ENCODE peak calls at places on chromosomes 4 and X, in seven cellular contexts. One of them, this sample, is unnamed. For H3K4me1 and H3K27me3, the result is how much of the 10 kb centered on the place peaks cover.

GRCh38 chr4:105455998-105456397 is 17.9 kb downstream of the PPA2 start:
- DNase-seq in adipocyte: no peak
- DNase-seq in HCT116: no peak
- DNase-seq in Panc1: no peak
- DNase-seq in effector memory CD4-positive, alpha-beta T cell: no peak
- DNase-seq in GM23248: no peak
- DNase-seq in DND-41: no peak
- DNase-seq in this sample: no peak

GRCh38 chr4:23855912-23856605 is 33.8 kb downstream of the PPARGC1A start:
- DNase-seq in Panc1: no peak
- DNase-seq in GM23248: peak
- DNase-seq in effector memory CD4-positive, alpha-beta T cell: no peak
- DNase-seq in adipocyte: no peak
- DNase-seq in DND-41: no peak
- DNase-seq in HCT116: no peak
- DNase-seq in this sample: no peak

GRCh38 chr4:39043058-39043696 is 11.0 kb upstream of the TMEM156 start:
- DNase-seq in effector memory CD4-positive, alpha-beta T cell: no peak
- DNase-seq in HCT116: no peak
- DNase-seq in adipocyte: peak
- DNase-seq in DND-41: no peak
- DNase-seq in GM23248: no peak
- DNase-seq in Panc1: no peak
- DNase-seq in this sample: no peak

GRCh38 chrX:103691059-103691458 is 4.6 kb upstream of the MORF4L2 start:
- DNase-seq in effector memory CD4-positive, alpha-beta T cell: no peak
- DNase-seq in adipocyte: no peak
- DNase-seq in DND-41: no peak
- DNase-seq in GM23248: no peak
- DNase-seq in HCT116: no peak
- DNase-seq in Panc1: no peak
- DNase-seq in this sample: no peak

GRCh38 chr4:76354517-76355473 is 48.3 kb downstream of the STBD1 start:
- DNase-seq in HCT116: no peak
- DNase-seq in DND-41: no peak
- DNase-seq in effector memory CD4-positive, alpha-beta T cell: no peak
- DNase-seq in GM23248: no peak
- DNase-seq in adipocyte: no peak
- DNase-seq in Panc1: no peak
- DNase-seq in this sample: peak

GRCh38 chr4:127598656-127599055 is 34.1 kb upstream of the INTU start:
- DNase-seq in Panc1: no peak
- DNase-seq in DND-41: no peak
- DNase-seq in effector memory CD4-positive, alpha-beta T cell: no peak
- DNase-seq in GM23248: no peak
- DNase-seq in adipocyte: no peak
- DNase-seq in HCT116: no peak
- DNase-seq in this sample: no peak

GRCh38 chr4:7649741-7650531 is 215.2 kb upstream of the PSAPL1 start:
- DNase-seq in adipocyte: peak
- DNase-seq in HCT116: peak
- DNase-seq in DND-41: no peak
- DNase-seq in effector memory CD4-positive, alpha-beta T cell: peak
- DNase-seq in Panc1: no peak
- DNase-seq in GM23248: peak
- DNase-seq in this sample: peak

GRCh38 chr4:71132486-71132885 is 139.0 kb downstream of the DCK start:
- DNase-seq in Panc1: no peak
- DNase-seq in GM23248: peak
- DNase-seq in effector memory CD4-positive, alpha-beta T cell: no peak
- DNase-seq in adipocyte: peak
- DNase-seq in HCT116: no peak
- DNase-seq in DND-41: no peak
- DNase-seq in this sample: no peak

GRCh38 chrX:10725071-10725470 is 104.7 kb upstream of the MID1 start:
- DNase-seq in DND-41: no peak
- DNase-seq in effector memory CD4-positive, alpha-beta T cell: no peak
- DNase-seq in adipocyte: no peak
- DNase-seq in HCT116: no peak
- DNase-seq in Panc1: no peak
- DNase-seq in GM23248: no peak
- DNase-seq in this sample: no peak

GRCh38 chr4:40557741-40558140 is 71.9 kb downstream of the RBM47 start:
- DNase-seq in GM23248: no peak
- DNase-seq in HCT116: no peak
- DNase-seq in adipocyte: no peak
- DNase-seq in Panc1: no peak
- DNase-seq in effector memory CD4-positive, alpha-beta T cell: no peak
- DNase-seq in DND-41: no peak
- DNase-seq in this sample: no peak

GRCh38 chr4:18398661-18399060 is 377.1 kb upstream of the LCORL start:
- DNase-seq in DND-41: no peak
- DNase-seq in effector memory CD4-positive, alpha-beta T cell: no peak
- DNase-seq in HCT116: no peak
- DNase-seq in adipocyte: no peak
- DNase-seq in GM23248: no peak
- DNase-seq in Panc1: no peak
- DNase-seq in this sample: no peak

GRCh38 chrX:123971963-123972362 is 10.5 kb downstream of the STAG2 start:
- DNase-seq in HCT116: no peak
- DNase-seq in Panc1: no peak
- DNase-seq in adipocyte: no peak
- DNase-seq in GM23248: no peak
- DNase-seq in DND-41: no peak
- DNase-seq in effector memory CD4-positive, alpha-beta T cell: no peak
- DNase-seq in this sample: no peak

GRCh38 chr4:93303440-93303839 is 525.1 kb upstream of the ATOH1 start:
- DNase-seq in Panc1: no peak
- DNase-seq in DND-41: no peak
- DNase-seq in effector memory CD4-positive, alpha-beta T cell: no peak
- DNase-seq in GM23248: no peak
- DNase-seq in HCT116: no peak
- DNase-seq in adipocyte: no peak
- DNase-seq in this sample: no peak

GRCh38 chrX:123818243-123818642 is 41.6 kb upstream of the XIAP start:
- DNase-seq in effector memory CD4-positive, alpha-beta T cell: no peak
- DNase-seq in DND-41: no peak
- DNase-seq in HCT116: no peak
- DNase-seq in GM23248: peak
- DNase-seq in Panc1: peak
- DNase-seq in adipocyte: peak
- DNase-seq in this sample: no peak

GRCh38 chr4:183229397-183229796 is 90.7 kb downstream of the CLDN22 start:
- DNase-seq in Panc1: no peak
- DNase-seq in DND-41: no peak
- DNase-seq in effector memory CD4-positive, alpha-beta T cell: no peak
- DNase-seq in GM23248: peak
- DNase-seq in HCT116: no peak
- DNase-seq in adipocyte: no peak
- DNase-seq in this sample: no peak

GRCh38 chr4:184306949-184307348 is 89.3 kb upstream of the ENPP6 start:
- DNase-seq in Panc1: no peak
- DNase-seq in DND-41: no peak
- DNase-seq in effector memory CD4-positive, alpha-beta T cell: no peak
- DNase-seq in adipocyte: no peak
- DNase-seq in GM23248: peak
- DNase-seq in HCT116: no peak
- DNase-seq in this sample: no peak

GRCh38 chr4:168437192-168437938 is 42.9 kb downstream of the DDX60L start:
- DNase-seq in DND-41: no peak
- DNase-seq in Panc1: no peak
- DNase-seq in HCT116: no peak
- DNase-seq in adipocyte: no peak
- DNase-seq in GM23248: no peak
- DNase-seq in effector memory CD4-positive, alpha-beta T cell: no peak
- DNase-seq in this sample: no peak

GRCh38 chr4:120052840-120053239 is 13.8 kb downstream of the MAD2L1 start:
- DNase-seq in effector memory CD4-positive, alpha-beta T cell: no peak
- DNase-seq in HCT116: no peak
- DNase-seq in adipocyte: peak
- DNase-seq in GM23248: peak
- DNase-seq in DND-41: no peak
- DNase-seq in Panc1: no peak
- DNase-seq in this sample: no peak

GRCh38 chr4:99624141-99624719 is 33.4 kb downstream of the C4orf54 start:
- DNase-seq in GM23248: no peak
- DNase-seq in effector memory CD4-positive, alpha-beta T cell: no peak
- DNase-seq in Panc1: no peak
- DNase-seq in adipocyte: no peak
- DNase-seq in DND-41: no peak
- DNase-seq in HCT116: no peak
- DNase-seq in this sample: no peak

GRCh38 chr4:41541697-41542096 is 3.7 kb downstream of the LIMCH1 start:
- DNase-seq in adipocyte: peak
- DNase-seq in DND-41: no peak
- DNase-seq in effector memory CD4-positive, alpha-beta T cell: no peak
- DNase-seq in Panc1: no peak
- DNase-seq in HCT116: no peak
- DNase-seq in GM23248: peak
- DNase-seq in this sample: no peak

GRCh38 chr4:140081582-140082398 is 72.2 kb downstream of the MAML3 start:
- DNase-seq in effector memory CD4-positive, alpha-beta T cell: no peak
- DNase-seq in GM23248: no peak
- DNase-seq in Panc1: no peak
- DNase-seq in HCT116: no peak
- DNase-seq in DND-41: no peak
- DNase-seq in adipocyte: no peak
- DNase-seq in this sample: no peak

GRCh38 chr4:6747690-6748068 is 31.7 kb downstream of the BLOC1S4 start:
- DNase-seq in adipocyte: no peak
- DNase-seq in DND-41: no peak
- DNase-seq in HCT116: no peak
- DNase-seq in GM23248: peak
- DNase-seq in effector memory CD4-positive, alpha-beta T cell: no peak
- DNase-seq in Panc1: no peak
- DNase-seq in this sample: no peak

GRCh38 chr4:94412019-94413017 is 39.4 kb upstream of the PDLIM5 start:
- DNase-seq in Panc1: no peak
- DNase-seq in GM23248: peak
- DNase-seq in adipocyte: peak
- DNase-seq in effector memory CD4-positive, alpha-beta T cell: no peak
- DNase-seq in HCT116: peak
- DNase-seq in DND-41: no peak
- DNase-seq in this sample: no peak

DNA sequence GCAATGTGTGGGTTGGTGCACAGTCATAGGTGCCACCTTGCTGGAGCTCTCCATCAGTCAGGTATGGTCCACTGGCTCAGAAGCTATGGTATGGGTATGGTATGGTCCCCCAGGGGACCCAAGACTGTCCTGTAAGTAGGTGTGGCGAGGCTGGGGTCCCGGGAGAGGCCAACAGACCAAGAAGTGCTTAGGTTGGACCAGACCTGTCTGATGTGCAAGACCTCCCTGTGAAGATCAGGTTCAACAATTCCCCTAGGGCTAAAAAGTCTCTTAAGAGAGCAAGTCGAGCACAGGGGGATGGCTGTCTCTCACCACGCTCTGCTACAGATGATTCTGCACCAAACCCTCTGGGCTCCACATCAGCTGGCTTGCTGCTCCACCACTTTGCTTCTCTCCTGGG is 1145.0 kb downstream of the RPA4 start:
- DNase-seq in HCT116: no peak
- DNase-seq in adipocyte: no peak
- DNase-seq in DND-41: no peak
- DNase-seq in effector memory CD4-positive, alpha-beta T cell: no peak
- DNase-seq in GM23248: no peak
- DNase-seq in Panc1: no peak
- DNase-seq in this sample: no peak
- H3K4me3 ChIP-seq in HCT116: no peak
- H3K4me3 ChIP-seq in adipocyte: no peak
- H3K4me3 ChIP-seq in DND-41: no peak
- H3K4me3 ChIP-seq in effector memory CD4-positive, alpha-beta T cell: no peak
- H3K4me3 ChIP-seq in GM23248: no peak
- H3K4me3 ChIP-seq in Panc1: no peak
- H3K4me3 ChIP-seq in this sample: no peak

GRCh38 chr4:48043504-48043903 is 26.9 kb downstream of the NIPAL1 start:
- DNase-seq in HCT116: no peak
- DNase-seq in effector memory CD4-positive, alpha-beta T cell: no peak
- DNase-seq in Panc1: no peak
- DNase-seq in DND-41: no peak
- DNase-seq in GM23248: no peak
- DNase-seq in adipocyte: no peak
- DNase-seq in this sample: no peak
- H3K4me1 ChIP-seq in HCT116: under half
- H3K4me1 ChIP-seq in effector memory CD4-positive, alpha-beta T cell: under half
- H3K4me1 ChIP-seq in Panc1: under half
- H3K4me1 ChIP-seq in DND-41: under half
- H3K4me1 ChIP-seq in GM23248: under half
- H3K4me1 ChIP-seq in adipocyte: under half
- H3K4me1 ChIP-seq in this sample: under half

DNA sequence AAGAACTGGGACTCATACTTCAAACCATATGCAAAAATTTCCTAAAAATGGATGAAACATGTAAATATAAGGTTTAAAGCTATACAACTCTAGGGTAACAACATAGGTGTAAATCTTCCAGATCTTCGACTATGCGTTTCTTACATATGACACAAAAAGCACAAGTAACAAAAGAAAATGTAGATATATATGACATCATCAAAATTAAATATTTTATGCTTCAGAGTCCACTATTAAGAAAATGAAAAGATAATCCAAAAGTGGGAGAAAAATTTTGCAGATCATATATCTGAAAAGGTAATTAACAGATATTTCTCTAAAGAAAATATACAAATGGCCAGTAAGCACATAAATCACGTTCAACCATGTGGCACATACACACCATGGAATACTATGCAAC is 164.2 kb upstream of the ACTRT1 start:
- DNase-seq in adipocyte: no peak
- DNase-seq in Panc1: no peak
- DNase-seq in GM23248: no peak
- DNase-seq in HCT116: no peak
- DNase-seq in DND-41: no peak
- DNase-seq in effector memory CD4-positive, alpha-beta T cell: no peak
- DNase-seq in this sample: no peak
- H3K27me3 ChIP-seq in adipocyte: under half
- H3K27me3 ChIP-seq in Panc1: under half
- H3K27me3 ChIP-seq in GM23248: under half
- H3K27me3 ChIP-seq in HCT116: under half
- H3K27me3 ChIP-seq in DND-41: under half
- H3K27me3 ChIP-seq in effector memory CD4-positive, alpha-beta T cell: under half
- H3K27me3 ChIP-seq in this sample: under half

DNA sequence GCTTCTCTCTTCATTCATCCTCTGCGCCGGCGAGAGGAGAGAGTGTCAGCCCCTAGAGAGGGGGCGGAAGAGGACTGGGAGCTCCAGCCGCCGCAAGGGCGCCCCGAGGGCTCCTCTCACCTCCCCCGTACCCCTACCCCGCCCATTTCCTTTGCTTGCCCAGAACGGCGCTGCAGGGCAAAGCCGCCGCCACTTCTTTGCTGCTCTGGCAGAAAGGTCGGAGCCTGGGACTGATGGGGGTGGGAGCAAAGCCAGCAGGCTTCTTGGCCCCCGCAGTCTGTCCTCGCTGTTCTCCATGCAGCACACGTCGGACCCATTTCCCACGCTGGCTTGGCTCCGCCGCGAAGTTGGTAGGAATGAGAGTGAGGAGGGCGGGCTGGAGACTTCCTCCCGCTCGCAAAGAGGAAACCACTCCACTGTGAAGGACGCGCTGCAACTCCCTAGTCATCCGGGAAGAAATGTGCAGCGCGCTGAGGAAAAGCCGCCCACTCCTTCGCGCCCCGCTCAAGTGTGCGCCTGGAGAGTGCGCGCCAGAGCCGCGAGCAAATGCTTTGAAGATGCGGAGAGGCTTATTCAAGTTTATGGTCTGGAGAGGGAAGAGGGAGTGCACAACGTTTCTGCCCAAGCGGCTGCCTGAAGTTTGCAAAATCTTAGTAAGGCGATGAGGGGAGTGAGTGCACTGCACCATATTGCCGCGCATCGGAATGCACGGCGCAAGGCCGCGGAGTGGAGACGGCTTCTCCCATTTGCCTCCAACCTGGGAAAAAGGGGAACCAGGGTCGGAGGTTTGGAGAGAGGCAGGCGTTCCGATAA is 2.8 kb upstream of the PCDH7 start:
- DNase-seq in adipocyte: peak
- DNase-seq in Panc1: no peak
- DNase-seq in effector memory CD4-positive, alpha-beta T cell: no peak
- DNase-seq in DND-41: no peak
- DNase-seq in HCT116: no peak
- DNase-seq in GM23248: peak
- DNase-seq in this sample: no peak
- H3K4me3 ChIP-seq in adipocyte: peak
- H3K4me3 ChIP-seq in Panc1: peak
- H3K4me3 ChIP-seq in effector memory CD4-positive, alpha-beta T cell: peak
- H3K4me3 ChIP-seq in DND-41: no peak
- H3K4me3 ChIP-seq in HCT116: no peak
- H3K4me3 ChIP-seq in GM23248: peak
- H3K4me3 ChIP-seq in this sample: peak